ENCODE peak calls at places on chromosomes 3 and 15, in four cellular contexts. One of them, this sample, is unnamed.

GRCh38 chr15:31344824-31345605 is 18.4 kb downstream of the KLF13 start:
- DNase-seq in HCT116: no peak
- DNase-seq in PC-3: no peak
- DNase-seq in Karpas-422: peak; percentile 75
- DNase-seq in this sample: no peak

GRCh38 chr3:111984636-111985298 is 5.9 kb downstream of the ABHD10 start:
- DNase-seq in Karpas-422: no peak
- DNase-seq in HCT116: no peak
- DNase-seq in PC-3: no peak
- DNase-seq in this sample: no peak

GRCh38 chr3:105304487-105304886 is 62.2 kb upstream of the ALCAM start:
- DNase-seq in Karpas-422: no peak
- DNase-seq in HCT116: no peak
- DNase-seq in PC-3: no peak
- DNase-seq in this sample: peak; percentile 4

GRCh38 chr3:170784406-170784805 is 85.6 kb downstream of the RPL22L1 start:
- DNase-seq in HCT116: no peak
- DNase-seq in Karpas-422: no peak
- DNase-seq in PC-3: no peak
- DNase-seq in this sample: no peak

GRCh38 chr15:96327155-96327741 is 3.3 kb upstream of the NR2F2 start:
- DNase-seq in PC-3: peak; percentile 90
- DNase-seq in Karpas-422: peak; percentile 73
- DNase-seq in HCT116: peak; percentile 73
- DNase-seq in this sample: peak; percentile 86

GRCh38 chr3:45554001-45554691 is 40.4 kb upstream of the LIMD1 start:
- DNase-seq in HCT116: no peak
- DNase-seq in PC-3: no peak
- DNase-seq in Karpas-422: no peak
- DNase-seq in this sample: no peak

GRCh38 chr3:127141921-127142730 is 50.8 kb upstream of the PRR23E start:
- DNase-seq in HCT116: no peak
- DNase-seq in Karpas-422: no peak
- DNase-seq in PC-3: peak; percentile 14
- DNase-seq in this sample: peak; percentile 88

GRCh38 chr3:158106773-158107461 is 697 bp upstream of the SHOX2 start:
- DNase-seq in PC-3: no peak
- DNase-seq in Karpas-422: peak; percentile 79
- DNase-seq in HCT116: no peak
- DNase-seq in this sample: peak; percentile 22

GRCh38 chr3:30372837-30373236 is 233.6 kb upstream of the TGFBR2 start:
- DNase-seq in Karpas-422: no peak
- DNase-seq in PC-3: no peak
- DNase-seq in HCT116: no peak
- DNase-seq in this sample: no peak

GRCh38 chr3:129984124-129984523 is 9.6 kb downstream of the TRH start:
- DNase-seq in Karpas-422: no peak
- DNase-seq in HCT116: no peak
- DNase-seq in PC-3: no peak
- DNase-seq in this sample: no peak

GRCh38 chr3:185297867-185298266 is 44.0 kb upstream of the EHHADH start:
- DNase-seq in HCT116: no peak
- DNase-seq in Karpas-422: no peak
- DNase-seq in PC-3: no peak
- DNase-seq in this sample: no peak

GRCh38 chr3:60633644-60634043 is 617.6 kb downstream of the FHIT start:
- DNase-seq in PC-3: no peak
- DNase-seq in Karpas-422: no peak
- DNase-seq in HCT116: no peak
- DNase-seq in this sample: no peak

GRCh38 chr3:156687023-156687422 is 12.6 kb downstream of the TIPARP start:
- DNase-seq in PC-3: no peak
- DNase-seq in HCT116: no peak
- DNase-seq in Karpas-422: peak; percentile 51
- DNase-seq in this sample: no peak
- H3K4me3 ChIP-seq in PC-3: no peak overlapping the region
- H3K4me3 ChIP-seq in HCT116: no peak overlapping the region
- H3K4me3 ChIP-seq in Karpas-422: no peak overlapping the region
- H3K4me3 ChIP-seq in this sample: no peak overlapping the region

GRCh38 chr3:196122688-196123046 is 40.8 kb upstream of the TFRC start:
- DNase-seq in HCT116: no peak
- DNase-seq in Karpas-422: no peak
- DNase-seq in PC-3: no peak
- DNase-seq in this sample: no peak

GRCh38 chr3:196122021-196122687 is 40.3 kb upstream of the TFRC start:
- DNase-seq in HCT116: no peak
- DNase-seq in PC-3: no peak
- DNase-seq in Karpas-422: no peak
- DNase-seq in this sample: peak; percentile 44

GRCh38 chr3:196117809-196118208 is 35.9 kb upstream of the TFRC start:
- DNase-seq in Karpas-422: no peak
- DNase-seq in PC-3: no peak
- DNase-seq in HCT116: no peak
- DNase-seq in this sample: no peak

GRCh38 chr3:196124608-196125007 is 42.7 kb upstream of the TFRC start:
- DNase-seq in PC-3: no peak
- DNase-seq in HCT116: no peak
- DNase-seq in Karpas-422: no peak
- DNase-seq in this sample: no peak

DNA sequence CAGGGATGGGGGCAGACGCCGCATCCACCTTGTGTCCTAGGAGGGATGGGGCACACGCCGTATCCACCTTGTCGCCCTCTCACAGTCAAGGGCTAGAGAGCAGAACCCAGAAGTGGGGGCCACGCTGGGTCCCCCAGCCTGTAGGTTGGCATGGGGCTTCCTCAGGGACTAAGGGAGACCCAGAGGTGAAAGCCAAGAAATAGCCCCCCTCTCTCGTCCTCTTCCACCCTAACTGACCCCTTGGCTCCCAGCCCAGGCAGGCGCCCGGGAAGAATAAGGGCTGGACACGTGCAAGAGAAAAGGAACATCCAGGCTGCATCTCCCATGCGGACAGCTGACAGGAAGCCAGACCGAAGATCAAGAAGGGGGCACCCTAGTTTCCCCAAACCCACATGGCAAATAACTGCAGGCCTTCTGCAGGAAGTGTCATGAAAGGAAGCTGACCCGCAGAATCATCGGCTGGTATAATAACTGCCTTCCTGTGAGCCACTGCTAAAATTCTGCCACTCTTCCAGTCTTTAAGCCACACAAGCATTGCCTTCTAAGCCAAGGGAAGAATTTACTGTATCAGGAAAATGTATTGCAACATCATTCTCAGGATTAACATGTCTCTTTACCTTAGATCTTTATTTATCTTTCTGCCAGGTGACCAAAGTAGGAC is 38.5 kb upstream of the TFRC start:
- DNase-seq in Karpas-422: no peak
- DNase-seq in PC-3: no peak
- DNase-seq in HCT116: no peak
- DNase-seq in this sample: peak; percentile 25
- H2AFZ ChIP-seq in Karpas-422: no peak overlapping the region
- H2AFZ ChIP-seq in PC-3: no peak overlapping the region
- H2AFZ ChIP-seq in HCT116: no peak overlapping the region
- H2AFZ ChIP-seq in this sample: no peak overlapping the region

GRCh38 chr3:16788440-16789057 is 96.2 kb upstream of the PLCL2 start:
- DNase-seq in Karpas-422: no peak
- DNase-seq in PC-3: no peak
- DNase-seq in HCT116: no peak
- DNase-seq in this sample: no peak
- H3K9me2 ChIP-seq in Karpas-422: no peaks in the 10 kb centered on the region
- H3K9me2 ChIP-seq in PC-3: no peaks in the 10 kb centered on the region
- H3K9me2 ChIP-seq in HCT116: no peaks in the 10 kb centered on the region
- H3K9me2 ChIP-seq in this sample: no peaks in the 10 kb centered on the region

GRCh38 chr15:92392462-92392861 is 1.2 kb upstream of the ST8SIA2 start:
- DNase-seq in Karpas-422: no peak
- DNase-seq in HCT116: no peak
- DNase-seq in PC-3: no peak
- DNase-seq in this sample: peak; percentile 7

GRCh38 chr15:92391640-92392039 is 2.0 kb upstream of the ST8SIA2 start:
- DNase-seq in Karpas-422: peak; percentile 80
- DNase-seq in PC-3: peak; percentile 31
- DNase-seq in HCT116: peak; percentile 36
- DNase-seq in this sample: peak; percentile 53

GRCh38 chr15:92393287-92393993 is at the start of gene ST8SIA2:
- DNase-seq in PC-3: no peak
- DNase-seq in Karpas-422: no peak
- DNase-seq in HCT116: no peak
- DNase-seq in this sample: peak; percentile 68

GRCh38 chr15:92393994-92394326 is 279 bp downstream of the ST8SIA2 start:
- DNase-seq in PC-3: no peak
- DNase-seq in HCT116: no peak
- DNase-seq in Karpas-422: no peak
- DNase-seq in this sample: peak; percentile 19

GRCh38 chr15:92392966-92393286 is 755 bp upstream of the ST8SIA2 start:
- DNase-seq in Karpas-422: no peak
- DNase-seq in HCT116: no peak
- DNase-seq in PC-3: no peak
- DNase-seq in this sample: no peak
- H3K4me3 ChIP-seq in Karpas-422: no peak overlapping the region
- H3K4me3 ChIP-seq in HCT116: no peak overlapping the region
- H3K4me3 ChIP-seq in PC-3: no peak overlapping the region
- H3K4me3 ChIP-seq in this sample: no peak overlapping the region

DNA sequence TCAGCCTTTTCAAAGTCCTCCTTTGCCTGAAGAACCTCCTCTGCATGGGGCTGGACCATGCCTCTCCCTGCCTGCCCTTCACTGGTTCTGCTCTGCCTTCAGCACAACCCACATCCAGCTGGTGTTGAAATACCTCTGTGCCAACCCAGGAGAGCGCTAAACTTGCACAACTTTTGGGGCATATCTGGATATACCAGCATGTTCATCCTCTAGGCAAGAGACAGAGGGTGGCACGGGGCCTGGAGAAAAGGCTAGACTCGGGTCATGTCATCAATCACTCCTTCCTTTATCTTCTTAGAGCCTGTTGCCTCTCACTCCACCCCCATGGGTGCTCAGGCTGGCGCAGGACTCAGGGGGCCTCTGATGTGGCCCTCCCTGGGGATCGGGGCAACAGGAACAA is 4.8 kb downstream of the SEMA4B start:
- DNase-seq in PC-3: no peak
- DNase-seq in Karpas-422: no peak
- DNase-seq in HCT116: no peak
- DNase-seq in this sample: no peak
- H2AFZ ChIP-seq in PC-3: no peak overlapping the region
- H2AFZ ChIP-seq in Karpas-422: no peak overlapping the region
- H2AFZ ChIP-seq in HCT116: no peak overlapping the region
- H2AFZ ChIP-seq in this sample: no peak overlapping the region

DNA sequence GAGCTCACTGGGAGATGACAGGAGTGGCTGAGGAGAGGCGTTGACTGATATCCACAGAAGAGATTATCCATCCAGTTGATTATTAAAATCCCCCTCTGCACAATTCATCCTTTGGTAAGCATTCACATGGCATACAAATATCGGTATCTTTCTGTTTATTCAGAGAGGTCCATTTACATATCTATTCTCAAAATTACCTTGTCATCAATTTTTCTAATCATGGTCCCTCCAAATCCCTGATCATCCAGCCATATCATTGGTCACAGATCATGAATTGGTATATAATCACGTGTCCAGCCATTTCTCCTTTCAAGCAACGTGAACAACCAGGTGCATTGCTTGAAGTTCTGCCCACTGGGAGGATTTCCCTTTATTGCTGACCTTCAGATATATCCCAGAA is 1321.0 kb downstream of the ROBO2 start:
- DNase-seq in PC-3: no peak
- DNase-seq in HCT116: no peak
- DNase-seq in Karpas-422: no peak
- DNase-seq in this sample: no peak
- H3K9me2 ChIP-seq in PC-3: no peaks in the 10 kb centered on the region
- H3K9me2 ChIP-seq in HCT116: no peaks in the 10 kb centered on the region
- H3K9me2 ChIP-seq in Karpas-422: no peaks in the 10 kb centered on the region
- H3K9me2 ChIP-seq in this sample: no peaks in the 10 kb centered on the region

This sample was measured in hepatocyte.